ENCODE peak calls at places on chromosomes 4 and X, in four cellular contexts. One of them, this sample, is unnamed.

GRCh38 chrX:16785247-16786138 is 773 bp upstream of the TXLNG start:
- DNase-seq in MV-4-11: no peak
- DNase-seq in T-cell: no peak
- DNase-seq in fibroblast of lung: no peak
- DNase-seq in this sample: no peak

GRCh38 chr4:96295143-96295763 is 455.4 kb downstream of the PDHA2 start:
- DNase-seq in MV-4-11: no peak
- DNase-seq in T-cell: no peak
- DNase-seq in fibroblast of lung: no peak
- DNase-seq in this sample: no peak

GRCh38 chr4:159606835-159607234 is 504.0 kb downstream of the RAPGEF2 start:
- DNase-seq in MV-4-11: no peak
- DNase-seq in T-cell: no peak
- DNase-seq in fibroblast of lung: peak
- DNase-seq in this sample: no peak

GRCh38 chr4:95106408-95106928 is 348.7 kb downstream of the BMPR1B start:
- DNase-seq in MV-4-11: no peak
- DNase-seq in T-cell: no peak
- DNase-seq in fibroblast of lung: peak
- DNase-seq in this sample: no peak

GRCh38 chr4:87007345-87008181 is 72.8 kb downstream of the AFF1 start:
- DNase-seq in MV-4-11: peak
- DNase-seq in T-cell: no peak
- DNase-seq in fibroblast of lung: peak
- DNase-seq in this sample: peak

GRCh38 chr4:105969575-105969974 is 74.3 kb downstream of the NPNT start:
- DNase-seq in MV-4-11: no peak
- DNase-seq in T-cell: no peak
- DNase-seq in fibroblast of lung: no peak
- DNase-seq in this sample: no peak

GRCh38 chr4:113293043-113293560 is 243.6 kb downstream of the ANK2 start:
- DNase-seq in MV-4-11: no peak
- DNase-seq in T-cell: no peak
- DNase-seq in fibroblast of lung: peak
- DNase-seq in this sample: no peak

GRCh38 chr4:27003602-27004238 is 143.1 kb downstream of the STIM2 start:
- DNase-seq in MV-4-11: no peak
- DNase-seq in T-cell: no peak
- DNase-seq in fibroblast of lung: peak
- DNase-seq in this sample: no peak

GRCh38 chr4:107183155-107183774 is 147.2 kb upstream of the DKK2 start:
- DNase-seq in MV-4-11: peak
- DNase-seq in T-cell: no peak
- DNase-seq in fibroblast of lung: peak
- DNase-seq in this sample: no peak

GRCh38 chr4:125741825-125742452 is 427.2 kb downstream of the FAT4 start:
- DNase-seq in MV-4-11: no peak
- DNase-seq in T-cell: no peak
- DNase-seq in fibroblast of lung: peak
- DNase-seq in this sample: no peak

GRCh38 chr4:185534534-185534849 is 815 bp downstream of the PDLIM3 start:
- DNase-seq in MV-4-11: no peak
- DNase-seq in T-cell: no peak
- DNase-seq in fibroblast of lung: no peak
- DNase-seq in this sample: no peak

GRCh38 chrX:50103866-50104566 is 96.8 kb downstream of the AKAP4 start:
- DNase-seq in MV-4-11: no peak
- DNase-seq in T-cell: no peak
- DNase-seq in fibroblast of lung: no peak
- DNase-seq in this sample: no peak

GRCh38 chr4:65089666-65090065 is 580.6 kb downstream of the EPHA5 start:
- DNase-seq in MV-4-11: no peak
- DNase-seq in T-cell: no peak
- DNase-seq in fibroblast of lung: peak
- DNase-seq in this sample: no peak

GRCh38 chrX:14030248-14030592 is 528 bp upstream of the GEMIN8 start:
- DNase-seq in MV-4-11: peak
- DNase-seq in T-cell: no peak
- DNase-seq in fibroblast of lung: peak
- DNase-seq in this sample: peak

GRCh38 chr4:7620086-7620813 is 185.5 kb upstream of the PSAPL1 start:
- DNase-seq in MV-4-11: no peak
- DNase-seq in T-cell: no peak
- DNase-seq in fibroblast of lung: no peak
- DNase-seq in this sample: no peak

GRCh38 chr4:112213091-112213490 is 18.5 kb upstream of the AP1AR start:
- DNase-seq in MV-4-11: peak
- DNase-seq in T-cell: no peak
- DNase-seq in fibroblast of lung: peak
- DNase-seq in this sample: no peak

GRCh38 chr4:172826866-172827265 is 341.7 kb upstream of the GALNT7 start:
- DNase-seq in MV-4-11: no peak
- DNase-seq in T-cell: no peak
- DNase-seq in fibroblast of lung: peak
- DNase-seq in this sample: no peak